ENCODE peak calls at places on chromosomes 2 and 18, in eight cellular contexts. One of them, this sample, is unnamed.
A peak's percentile ranks its signal among the peaks of the same experiment; 100 is the strongest.

GRCh38 chr2:1493361-1494126 is 80.3 kb downstream of the TPO start:
- DNase-seq in NCI-H526: no peak
- DNase-seq in right lobe of liver: no peak
- DNase-seq in HEK293T: no peak
- DNase-seq in effector CD4-positive, alpha-beta T cell: no peak
- DNase-seq in stimulated activated CD4-positive, alpha-beta T cell treated with anti-CD3 and anti-CD28 coated beads, Interleukin-15, amount 100 ng/mL, for 24 hours: no peak
- DNase-seq in uterus: no peak
- DNase-seq in left lung: peak; percentile 18
- DNase-seq in this sample: peak; percentile 51

GRCh38 chr2:120243875-120244553 is 8.6 kb upstream of the RALB start:
- DNase-seq in NCI-H526: no peak
- DNase-seq in right lobe of liver: peak; percentile 7
- DNase-seq in HEK293T: no peak
- DNase-seq in effector CD4-positive, alpha-beta T cell: no peak
- DNase-seq in stimulated activated CD4-positive, alpha-beta T cell treated with anti-CD3 and anti-CD28 coated beads, Interleukin-15, amount 100 ng/mL, for 24 hours: no peak
- DNase-seq in uterus: no peak
- DNase-seq in left lung: no peak
- DNase-seq in this sample: peak; percentile 9

GRCh38 chr2:230124235-230124634 is 55.5 kb upstream of the SLC16A14 start:
- DNase-seq in NCI-H526: no peak
- DNase-seq in right lobe of liver: no peak
- DNase-seq in HEK293T: no peak
- DNase-seq in effector CD4-positive, alpha-beta T cell: no peak
- DNase-seq in stimulated activated CD4-positive, alpha-beta T cell treated with anti-CD3 and anti-CD28 coated beads, Interleukin-15, amount 100 ng/mL, for 24 hours: no peak
- DNase-seq in uterus: no peak
- DNase-seq in left lung: no peak
- DNase-seq in this sample: no peak

GRCh38 chr2:119712571-119712970 is 33.6 kb downstream of the TMEM177 start:
- DNase-seq in NCI-H526: no peak
- DNase-seq in right lobe of liver: no peak
- DNase-seq in HEK293T: no peak
- DNase-seq in effector CD4-positive, alpha-beta T cell: no peak
- DNase-seq in stimulated activated CD4-positive, alpha-beta T cell treated with anti-CD3 and anti-CD28 coated beads, Interleukin-15, amount 100 ng/mL, for 24 hours: no peak
- DNase-seq in uterus: no peak
- DNase-seq in left lung: no peak
- DNase-seq in this sample: no peak

GRCh38 chr2:151374426-151374825 is 17.0 kb downstream of the TNFAIP6 start:
- DNase-seq in NCI-H526: no peak
- DNase-seq in right lobe of liver: no peak
- DNase-seq in HEK293T: no peak
- DNase-seq in effector CD4-positive, alpha-beta T cell: no peak
- DNase-seq in stimulated activated CD4-positive, alpha-beta T cell treated with anti-CD3 and anti-CD28 coated beads, Interleukin-15, amount 100 ng/mL, for 24 hours: no peak
- DNase-seq in uterus: no peak
- DNase-seq in left lung: no peak
- DNase-seq in this sample: no peak

GRCh38 chr2:53018830-53019425 is 748.7 kb upstream of the CHAC2 start:
- DNase-seq in NCI-H526: peak; percentile 41
- DNase-seq in right lobe of liver: no peak
- DNase-seq in HEK293T: no peak
- DNase-seq in effector CD4-positive, alpha-beta T cell: no peak
- DNase-seq in stimulated activated CD4-positive, alpha-beta T cell treated with anti-CD3 and anti-CD28 coated beads, Interleukin-15, amount 100 ng/mL, for 24 hours: no peak
- DNase-seq in uterus: no peak
- DNase-seq in left lung: no peak
- DNase-seq in this sample: no peak

GRCh38 chr2:74206180-74206688 is 7.8 kb downstream of the MTHFD2 start:
- DNase-seq in NCI-H526: no peak
- DNase-seq in right lobe of liver: no peak
- DNase-seq in HEK293T: no peak
- DNase-seq in effector CD4-positive, alpha-beta T cell: peak; percentile 4
- DNase-seq in stimulated activated CD4-positive, alpha-beta T cell treated with anti-CD3 and anti-CD28 coated beads, Interleukin-15, amount 100 ng/mL, for 24 hours: peak; percentile 47
- DNase-seq in uterus: no peak
- DNase-seq in left lung: no peak
- DNase-seq in this sample: no peak

GRCh38 chr2:156476021-156476420 is 39.8 kb downstream of the GPD2 start:
- DNase-seq in NCI-H526: no peak
- DNase-seq in right lobe of liver: no peak
- DNase-seq in HEK293T: no peak
- DNase-seq in effector CD4-positive, alpha-beta T cell: no peak
- DNase-seq in stimulated activated CD4-positive, alpha-beta T cell treated with anti-CD3 and anti-CD28 coated beads, Interleukin-15, amount 100 ng/mL, for 24 hours: no peak
- DNase-seq in uterus: no peak
- DNase-seq in left lung: no peak
- DNase-seq in this sample: no peak

GRCh38 chr2:48343571-48344440 is 186.1 kb upstream of the STON1 start:
- DNase-seq in NCI-H526: no peak
- DNase-seq in right lobe of liver: no peak
- DNase-seq in HEK293T: no peak
- DNase-seq in effector CD4-positive, alpha-beta T cell: no peak
- DNase-seq in stimulated activated CD4-positive, alpha-beta T cell treated with anti-CD3 and anti-CD28 coated beads, Interleukin-15, amount 100 ng/mL, for 24 hours: no peak
- DNase-seq in uterus: no peak
- DNase-seq in left lung: no peak
- DNase-seq in this sample: no peak

GRCh38 chr2:10909996-10910341 is 1.8 kb upstream of the KCNF1 start:
- DNase-seq in NCI-H526: peak; percentile 60
- DNase-seq in right lobe of liver: no peak
- DNase-seq in HEK293T: no peak
- DNase-seq in effector CD4-positive, alpha-beta T cell: no peak
- DNase-seq in stimulated activated CD4-positive, alpha-beta T cell treated with anti-CD3 and anti-CD28 coated beads, Interleukin-15, amount 100 ng/mL, for 24 hours: no peak
- DNase-seq in uterus: no peak
- DNase-seq in left lung: no peak
- DNase-seq in this sample: no peak

GRCh38 chr2:226136739-226137138 is 662.9 kb downstream of the IRS1 start:
- DNase-seq in NCI-H526: no peak
- DNase-seq in right lobe of liver: no peak
- DNase-seq in HEK293T: no peak
- DNase-seq in effector CD4-positive, alpha-beta T cell: no peak
- DNase-seq in stimulated activated CD4-positive, alpha-beta T cell treated with anti-CD3 and anti-CD28 coated beads, Interleukin-15, amount 100 ng/mL, for 24 hours: no peak
- DNase-seq in uterus: no peak
- DNase-seq in left lung: no peak
- DNase-seq in this sample: no peak

GRCh38 chr2:55231546-55232083 is 478 bp downstream of the CLHC1 start:
- DNase-seq in NCI-H526: peak; percentile 52
- DNase-seq in right lobe of liver: no peak
- DNase-seq in HEK293T: peak; percentile 11
- DNase-seq in effector CD4-positive, alpha-beta T cell: no peak
- DNase-seq in stimulated activated CD4-positive, alpha-beta T cell treated with anti-CD3 and anti-CD28 coated beads, Interleukin-15, amount 100 ng/mL, for 24 hours: no peak
- DNase-seq in uterus: no peak
- DNase-seq in left lung: no peak
- DNase-seq in this sample: no peak

GRCh38 chr2:26054598-26055348 is 20.9 kb downstream of the RAB10 start:
- DNase-seq in NCI-H526: no peak
- DNase-seq in right lobe of liver: no peak
- DNase-seq in HEK293T: no peak
- DNase-seq in effector CD4-positive, alpha-beta T cell: no peak
- DNase-seq in stimulated activated CD4-positive, alpha-beta T cell treated with anti-CD3 and anti-CD28 coated beads, Interleukin-15, amount 100 ng/mL, for 24 hours: no peak
- DNase-seq in uterus: no peak
- DNase-seq in left lung: no peak
- DNase-seq in this sample: no peak

GRCh38 chr2:222709191-222709891 is 37.9 kb downstream of the MOGAT1 start:
- DNase-seq in NCI-H526: peak; percentile 33
- DNase-seq in right lobe of liver: peak; percentile 43
- DNase-seq in HEK293T: peak; percentile 74
- DNase-seq in effector CD4-positive, alpha-beta T cell: no peak
- DNase-seq in stimulated activated CD4-positive, alpha-beta T cell treated with anti-CD3 and anti-CD28 coated beads, Interleukin-15, amount 100 ng/mL, for 24 hours: peak; percentile 6
- DNase-seq in uterus: peak; percentile 31
- DNase-seq in left lung: peak; percentile 80
- DNase-seq in this sample: peak; percentile 84

GRCh38 chr2:237687666-237688065 is 60.3 kb downstream of the LRRFIP1 start:
- DNase-seq in NCI-H526: peak; percentile 32
- DNase-seq in right lobe of liver: peak; percentile 59
- DNase-seq in HEK293T: no peak
- DNase-seq in effector CD4-positive, alpha-beta T cell: peak; percentile 87
- DNase-seq in stimulated activated CD4-positive, alpha-beta T cell treated with anti-CD3 and anti-CD28 coated beads, Interleukin-15, amount 100 ng/mL, for 24 hours: peak; percentile 80
- DNase-seq in uterus: peak; percentile 98
- DNase-seq in left lung: peak; percentile 91
- DNase-seq in this sample: peak; percentile 98

GRCh38 chr2:66771359-66771978 is 336.5 kb downstream of the MEIS1 start:
- DNase-seq in NCI-H526: no peak
- DNase-seq in right lobe of liver: no peak
- DNase-seq in HEK293T: no peak
- DNase-seq in effector CD4-positive, alpha-beta T cell: no peak
- DNase-seq in stimulated activated CD4-positive, alpha-beta T cell treated with anti-CD3 and anti-CD28 coated beads, Interleukin-15, amount 100 ng/mL, for 24 hours: no peak
- DNase-seq in uterus: no peak
- DNase-seq in left lung: no peak
- DNase-seq in this sample: no peak

GRCh38 chr2:95333056-95333455 is 35.9 kb downstream of the KCNIP3 start:
- DNase-seq in NCI-H526: no peak
- DNase-seq in right lobe of liver: no peak
- DNase-seq in HEK293T: no peak
- DNase-seq in effector CD4-positive, alpha-beta T cell: no peak
- DNase-seq in stimulated activated CD4-positive, alpha-beta T cell treated with anti-CD3 and anti-CD28 coated beads, Interleukin-15, amount 100 ng/mL, for 24 hours: no peak
- DNase-seq in uterus: no peak
- DNase-seq in left lung: no peak
- DNase-seq in this sample: no peak

GRCh38 chr18:52345428-52345827 is 5.4 kb downstream of the DCC start:
- DNase-seq in NCI-H526: no peak
- DNase-seq in right lobe of liver: no peak
- DNase-seq in HEK293T: no peak
- DNase-seq in effector CD4-positive, alpha-beta T cell: no peak
- DNase-seq in stimulated activated CD4-positive, alpha-beta T cell treated with anti-CD3 and anti-CD28 coated beads, Interleukin-15, amount 100 ng/mL, for 24 hours: no peak
- DNase-seq in uterus: no peak
- DNase-seq in left lung: no peak
- DNase-seq in this sample: no peak

GRCh38 chr18:70459251-70459650 is 170.4 kb downstream of the SOCS6 start:
- DNase-seq in NCI-H526: no peak
- DNase-seq in right lobe of liver: no peak
- DNase-seq in HEK293T: no peak
- DNase-seq in effector CD4-positive, alpha-beta T cell: no peak
- DNase-seq in stimulated activated CD4-positive, alpha-beta T cell treated with anti-CD3 and anti-CD28 coated beads, Interleukin-15, amount 100 ng/mL, for 24 hours: no peak
- DNase-seq in uterus: no peak
- DNase-seq in left lung: no peak
- DNase-seq in this sample: no peak

GRCh38 chr18:32670727-32671126 is 102.1 kb downstream of the KLHL14 start:
- DNase-seq in NCI-H526: no peak
- DNase-seq in right lobe of liver: no peak
- DNase-seq in HEK293T: no peak
- DNase-seq in effector CD4-positive, alpha-beta T cell: no peak
- DNase-seq in stimulated activated CD4-positive, alpha-beta T cell treated with anti-CD3 and anti-CD28 coated beads, Interleukin-15, amount 100 ng/mL, for 24 hours: no peak
- DNase-seq in uterus: no peak
- DNase-seq in left lung: no peak
- DNase-seq in this sample: no peak

GRCh38 chr2:43766006-43766405 is 7.8 kb upstream of the DYNC2LI1 start:
- DNase-seq in NCI-H526: no peak
- DNase-seq in right lobe of liver: no peak
- DNase-seq in HEK293T: no peak
- DNase-seq in effector CD4-positive, alpha-beta T cell: no peak
- DNase-seq in stimulated activated CD4-positive, alpha-beta T cell treated with anti-CD3 and anti-CD28 coated beads, Interleukin-15, amount 100 ng/mL, for 24 hours: no peak
- DNase-seq in uterus: no peak
- DNase-seq in left lung: no peak
- DNase-seq in this sample: no peak